ENCODE peak calls at places on chromosome 15, in seven cellular contexts. One of them, this sample, is unnamed.

GRCh38 chr15:99406120-99406519 is 154.8 kb downstream of the LRRC28 start:
- DNase-seq in T-helper 9 cell: no peak
- DNase-seq in T-helper 17 cell: no peak
- DNase-seq in cerebellar cortex: no peak
- DNase-seq in activated naive CD4-positive, alpha-beta T cell: no peak
- DNase-seq in AG10803: no peak
- DNase-seq in stimulated activated CD4-positive, alpha-beta T cell treated with anti-CD3 and anti-CD28 coated beads, Interleukin-15, amount 100 ng/mL, for 1 hour: no peak
- DNase-seq in this sample: no peak

GRCh38 chr15:56042523-56042922 is 49.1 kb upstream of the NEDD4 start:
- DNase-seq in AG10803: no peak
- DNase-seq in T-helper 9 cell: no peak
- DNase-seq in T-helper 17 cell: no peak
- DNase-seq in activated naive CD4-positive, alpha-beta T cell: no peak
- DNase-seq in cerebellar cortex: no peak
- DNase-seq in stimulated activated CD4-positive, alpha-beta T cell treated with anti-CD3 and anti-CD28 coated beads, Interleukin-15, amount 100 ng/mL, for 1 hour: no peak
- DNase-seq in this sample: no peak

GRCh38 chr15:58918239-58918638 is 15.2 kb downstream of the SLTM start:
- DNase-seq in T-helper 9 cell: no peak
- DNase-seq in T-helper 17 cell: no peak
- DNase-seq in cerebellar cortex: no peak
- DNase-seq in activated naive CD4-positive, alpha-beta T cell: no peak
- DNase-seq in stimulated activated CD4-positive, alpha-beta T cell treated with anti-CD3 and anti-CD28 coated beads, Interleukin-15, amount 100 ng/mL, for 1 hour: no peak
- DNase-seq in AG10803: no peak
- DNase-seq in this sample: no peak

GRCh38 chr15:68315035-68315434 is 37.5 kb downstream of the FEM1B start:
- DNase-seq in T-helper 17 cell: no peak
- DNase-seq in stimulated activated CD4-positive, alpha-beta T cell treated with anti-CD3 and anti-CD28 coated beads, Interleukin-15, amount 100 ng/mL, for 1 hour: no peak
- DNase-seq in cerebellar cortex: no peak
- DNase-seq in activated naive CD4-positive, alpha-beta T cell: no peak
- DNase-seq in AG10803: no peak
- DNase-seq in T-helper 9 cell: no peak
- DNase-seq in this sample: no peak

GRCh38 chr15:77013786-77014136 is 18.8 kb downstream of the PSTPIP1 start:
- DNase-seq in T-helper 17 cell: peak
- DNase-seq in cerebellar cortex: no peak
- DNase-seq in stimulated activated CD4-positive, alpha-beta T cell treated with anti-CD3 and anti-CD28 coated beads, Interleukin-15, amount 100 ng/mL, for 1 hour: peak
- DNase-seq in T-helper 9 cell: peak
- DNase-seq in activated naive CD4-positive, alpha-beta T cell: peak
- DNase-seq in AG10803: no peak
- DNase-seq in this sample: no peak

GRCh38 chr15:101540480-101541239 is 51.2 kb upstream of the PCSK6 start:
- DNase-seq in T-helper 9 cell: no peak
- DNase-seq in AG10803: no peak
- DNase-seq in cerebellar cortex: no peak
- DNase-seq in activated naive CD4-positive, alpha-beta T cell: no peak
- DNase-seq in stimulated activated CD4-positive, alpha-beta T cell treated with anti-CD3 and anti-CD28 coated beads, Interleukin-15, amount 100 ng/mL, for 1 hour: no peak
- DNase-seq in T-helper 17 cell: no peak
- DNase-seq in this sample: no peak

GRCh38 chr15:96264801-96265515 is 65.5 kb upstream of the NR2F2 start:
- DNase-seq in stimulated activated CD4-positive, alpha-beta T cell treated with anti-CD3 and anti-CD28 coated beads, Interleukin-15, amount 100 ng/mL, for 1 hour: no peak
- DNase-seq in activated naive CD4-positive, alpha-beta T cell: no peak
- DNase-seq in cerebellar cortex: no peak
- DNase-seq in T-helper 9 cell: no peak
- DNase-seq in T-helper 17 cell: no peak
- DNase-seq in AG10803: peak
- DNase-seq in this sample: no peak

GRCh38 chr15:63054985-63055384 is 12.4 kb downstream of the TPM1 start:
- DNase-seq in T-helper 9 cell: no peak
- DNase-seq in stimulated activated CD4-positive, alpha-beta T cell treated with anti-CD3 and anti-CD28 coated beads, Interleukin-15, amount 100 ng/mL, for 1 hour: no peak
- DNase-seq in activated naive CD4-positive, alpha-beta T cell: no peak
- DNase-seq in T-helper 17 cell: no peak
- DNase-seq in AG10803: no peak
- DNase-seq in cerebellar cortex: no peak
- DNase-seq in this sample: no peak

GRCh38 chr15:60982249-60982932 is 246.7 kb downstream of the RORA start:
- DNase-seq in stimulated activated CD4-positive, alpha-beta T cell treated with anti-CD3 and anti-CD28 coated beads, Interleukin-15, amount 100 ng/mL, for 1 hour: no peak
- DNase-seq in T-helper 9 cell: no peak
- DNase-seq in T-helper 17 cell: no peak
- DNase-seq in activated naive CD4-positive, alpha-beta T cell: no peak
- DNase-seq in AG10803: peak
- DNase-seq in cerebellar cortex: no peak
- DNase-seq in this sample: no peak

GRCh38 chr15:67225336-67225735 is 29.1 kb downstream of the AAGAB start:
- DNase-seq in stimulated activated CD4-positive, alpha-beta T cell treated with anti-CD3 and anti-CD28 coated beads, Interleukin-15, amount 100 ng/mL, for 1 hour: no peak
- DNase-seq in T-helper 9 cell: no peak
- DNase-seq in AG10803: peak
- DNase-seq in cerebellar cortex: no peak
- DNase-seq in activated naive CD4-positive, alpha-beta T cell: no peak
- DNase-seq in T-helper 17 cell: no peak
- DNase-seq in this sample: no peak

GRCh38 chr15:72117448-72117697 is 577 bp downstream of the MYO9A start:
- DNase-seq in T-helper 17 cell: peak
- DNase-seq in cerebellar cortex: peak
- DNase-seq in activated naive CD4-positive, alpha-beta T cell: peak
- DNase-seq in stimulated activated CD4-positive, alpha-beta T cell treated with anti-CD3 and anti-CD28 coated beads, Interleukin-15, amount 100 ng/mL, for 1 hour: peak
- DNase-seq in AG10803: peak
- DNase-seq in T-helper 9 cell: peak
- DNase-seq in this sample: no peak

GRCh38 chr15:74036271-74037170 is 42.0 kb downstream of the PML start:
- DNase-seq in activated naive CD4-positive, alpha-beta T cell: no peak
- DNase-seq in AG10803: peak
- DNase-seq in stimulated activated CD4-positive, alpha-beta T cell treated with anti-CD3 and anti-CD28 coated beads, Interleukin-15, amount 100 ng/mL, for 1 hour: no peak
- DNase-seq in T-helper 9 cell: no peak
- DNase-seq in T-helper 17 cell: no peak
- DNase-seq in cerebellar cortex: peak
- DNase-seq in this sample: no peak

GRCh38 chr15:90664650-90665287 is 52.4 kb upstream of the BLM start:
- DNase-seq in cerebellar cortex: peak
- DNase-seq in T-helper 17 cell: no peak
- DNase-seq in T-helper 9 cell: no peak
- DNase-seq in AG10803: peak
- DNase-seq in activated naive CD4-positive, alpha-beta T cell: no peak
- DNase-seq in stimulated activated CD4-positive, alpha-beta T cell treated with anti-CD3 and anti-CD28 coated beads, Interleukin-15, amount 100 ng/mL, for 1 hour: no peak
- DNase-seq in this sample: no peak

GRCh38 chr15:100733088-100733487 is 130.7 kb downstream of the ASB7 start:
- DNase-seq in T-helper 17 cell: no peak
- DNase-seq in T-helper 9 cell: no peak
- DNase-seq in AG10803: peak
- DNase-seq in cerebellar cortex: peak
- DNase-seq in stimulated activated CD4-positive, alpha-beta T cell treated with anti-CD3 and anti-CD28 coated beads, Interleukin-15, amount 100 ng/mL, for 1 hour: no peak
- DNase-seq in activated naive CD4-positive, alpha-beta T cell: no peak
- DNase-seq in this sample: no peak

This sample was measured in nucleus accumbens.